ENCODE peak calls at places on chromosomes 11 and 22, in seven cellular contexts. W, F, X, R, K, A and E are unnamed samples.

GRCh38 chr11:112293614-112294013 is 33.0 kb upstream of the PLET1 start:
- DNase-seq in K (no peak), X (no peak), R (no peak), A (no peak), W (no peak), F (peak; percentile 53), E (no peak)

GRCh38 chr11:67163006-67163405 is 43.9 kb downstream of the KDM2A start:
- DNase-seq in F (no peak), W (no peak), X (no peak), K (no peak), R (no peak), A (no peak), E (no peak)

GRCh38 chr22:47343611-47344010 is 581.2 kb downstream of the TBC1D22A start:
- DNase-seq in W (no peak), K (no peak), F (no peak), X (no peak), R (no peak), A (no peak), E (no peak)

GRCh38 chr11:3222003-3222855 is 3.6 kb upstream of the MRGPRG start:
- DNase-seq in A (no peak), F (no peak), R (no peak), W (no peak), X (no peak), K (no peak), E (no peak)

GRCh38 chr11:33690290-33691050 is 10.2 kb downstream of the C11orf91 start:
- DNase-seq in K (peak; percentile 100), A (peak; percentile 52), X (peak; percentile 62), W (peak; percentile 96), R (no peak), F (peak; percentile 73), E (peak; percentile 76)

GRCh38 chr11:128324051-128324481 is 263.3 kb downstream of the ETS1 start:
- DNase-seq in K (no peak), A (no peak), R (no peak), W (no peak), X (no peak), F (no peak), E (no peak)

GRCh38 chr11:2902784-2903671 is 17.5 kb upstream of the CDKN1C start:
- DNase-seq in W (no peak), F (no peak), X (no peak), K (no peak), R (no peak), A (no peak), E (no peak)

GRCh38 chr11:79150320-79150719 is 290.5 kb downstream of the TENM4 start:
- DNase-seq in K (no peak), W (no peak), X (no peak), A (no peak), R (no peak), F (no peak), E (no peak)

GRCh38 chr11:46026616-46027293 is 94.5 kb downstream of the PHF21A start:
- DNase-seq in W (peak; percentile 34), X (peak; percentile 21), R (no peak), F (no peak), K (peak; percentile 49), A (no peak), E (no peak)

GRCh38 chr11:62654297-62654696 is 1.2 kb upstream of the INTS5 start:
- DNase-seq in R (no peak), A (no peak), W (no peak), X (no peak), F (no peak), K (no peak), E (no peak)

GRCh38 chr22:26975381-26975780 is 318.0 kb downstream of the MIAT start:
- DNase-seq in X (no peak), K (no peak), F (no peak), R (no peak), A (no peak), W (no peak), E (no peak)

GRCh38 chr11:44760917-44761545 is 34.3 kb downstream of the TSPAN18 start:
- DNase-seq in X (peak; percentile 90), K (peak; percentile 88), F (peak; percentile 66), R (no peak), A (no peak), W (no peak), E (peak; percentile 29)

GRCh38 chr22:24067587-24068376 is 56.7 kb downstream of the CABIN1 start:
- DNase-seq in W (no peak), X (no peak), F (no peak), A (no peak), R (no peak), K (no peak), E (no peak)

GRCh38 chr11:132111781-132112380 is 741.5 kb downstream of the NTM start:
- DNase-seq in R (no peak), W (peak; percentile 62), K (peak; percentile 90), A (no peak), F (no peak), X (no peak), E (peak; percentile 71)

GRCh38 chr11:81932303-81932702 is 801.4 kb downstream of the FAM181B start:
- DNase-seq in W (no peak), R (no peak), F (no peak), K (no peak), A (no peak), X (no peak), E (no peak)

GRCh38 chr11:57487021-57487778 is 26.9 kb downstream of the RTN4RL2 start:
- DNase-seq in K (no peak), W (no peak), F (no peak), X (no peak), R (no peak), A (no peak), E (no peak)

GRCh38 chr11:63768232-63769043 is at the start of gene ZFTA:
- DNase-seq in F (peak; percentile 76), R (peak; percentile 89), K (peak; percentile 34), X (peak; percentile 59), A (peak; percentile 32), W (no peak), E (no peak)
- TF ChIP-seq CTCF in F (peak; percentile 96), R (peak; percentile 80), K (no peak), X (peak; percentile 78), A (peak; percentile 98), W (peak; percentile 33), E (peak; percentile 24)

GRCh38 chr11:77190331-77191075 is 62.5 kb downstream of the MYO7A start:
- DNase-seq in F (no peak), W (no peak), R (no peak), A (no peak), K (no peak), X (no peak), E (no peak)
- TF ChIP-seq CTCF in F (no peak), W (no peak), R (no peak), A (no peak), K (no peak), X (no peak), E (no peak)

DNA sequence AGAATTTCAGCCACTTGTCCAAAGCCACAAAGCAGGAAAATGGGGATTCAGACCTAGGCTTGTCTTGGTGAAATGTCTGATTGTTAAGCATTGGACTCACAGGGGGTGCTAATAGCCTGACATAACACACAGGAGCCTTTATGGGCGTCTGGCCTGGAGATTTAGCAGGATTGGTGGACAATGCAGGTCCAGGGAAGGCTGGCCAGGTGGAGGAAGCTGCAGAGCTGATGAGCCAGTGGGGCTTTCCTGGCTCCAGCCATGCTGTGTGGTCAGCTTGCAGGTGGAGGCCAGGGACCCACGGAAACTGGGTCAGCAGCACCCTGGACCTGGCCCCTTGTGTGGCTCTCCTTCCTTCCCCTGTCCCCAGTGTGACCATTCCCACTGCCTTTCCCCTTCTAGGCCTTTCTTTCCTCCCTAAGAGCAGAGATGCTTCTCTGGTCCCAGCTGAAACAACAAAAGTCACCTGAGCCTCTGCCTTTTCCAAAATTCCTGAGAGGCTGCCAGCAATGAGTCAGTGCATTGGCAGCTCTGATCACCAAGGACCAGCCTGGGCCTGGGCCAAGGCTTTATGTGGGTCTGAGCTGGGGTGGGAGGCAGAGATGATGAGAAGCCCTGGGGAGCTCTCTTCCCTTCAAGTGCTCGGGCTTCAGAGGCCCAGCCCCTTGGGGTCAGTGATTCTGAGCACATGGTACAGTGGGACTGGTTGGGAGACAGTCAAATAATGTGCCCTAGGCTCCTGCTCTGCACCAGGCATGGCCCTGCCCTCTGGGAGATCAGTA is 85.2 kb downstream of the CCDC81 start:
- DNase-seq in X (peak; percentile 74), F (peak; percentile 66), R (no peak), K (peak; percentile 92), W (peak; percentile 46), A (no peak), E (no peak)
- TF ChIP-seq CTCF in X (no peak), F (no peak), R (no peak), K (no peak), W (no peak), A (no peak), E (no peak)

GRCh38 chr11:97269527-97269926 is 879.7 kb downstream of the JRKL start:
- DNase-seq in F (no peak), X (no peak), K (no peak), R (no peak), A (no peak), W (no peak), E (no peak)
- TF ChIP-seq CTCF in F (no peak), X (no peak), K (no peak), R (no peak), A (no peak), W (no peak), E (no peak)

DNA sequence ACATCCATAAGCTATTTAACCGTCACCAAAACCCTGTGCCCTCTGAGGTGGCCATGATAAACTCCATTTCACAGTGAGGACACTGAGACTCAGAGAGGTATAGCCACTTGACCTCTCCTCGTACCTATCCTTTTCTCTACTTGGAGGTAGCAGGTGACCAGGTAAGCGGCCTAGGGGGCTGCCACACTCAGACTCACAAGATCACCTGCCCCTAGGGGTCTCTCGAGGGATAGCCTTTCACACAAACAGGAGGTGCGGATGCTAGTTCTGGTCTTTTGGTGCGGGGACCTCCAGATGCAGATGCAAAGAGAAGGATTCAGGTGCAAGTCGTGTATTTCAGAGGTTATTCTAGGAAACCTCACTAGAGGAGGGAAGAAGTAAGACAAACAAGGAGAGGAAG is 14.6 kb downstream of the MS4A18 start:
- DNase-seq in R (no peak), K (no peak), A (no peak), X (no peak), W (no peak), F (no peak), E (no peak)
- TF ChIP-seq CTCF in R (no peak), K (no peak), A (no peak), X (no peak), W (no peak), F (no peak), E (no peak)

GRCh38 chr11:104366321-104366734 is 202.4 kb upstream of the PDGFD start:
- DNase-seq in X (no peak), A (no peak), F (no peak), K (no peak), R (no peak), W (no peak), E (no peak)

GRCh38 chr11:104372111-104372510 is 208.2 kb upstream of the PDGFD start:
- DNase-seq in X (no peak), F (no peak), W (no peak), A (no peak), K (no peak), R (no peak), E (no peak)

GRCh38 chr11:104365676-104366075 is 201.7 kb upstream of the PDGFD start:
- DNase-seq in A (no peak), F (no peak), W (no peak), X (no peak), R (no peak), K (no peak), E (no peak)

DNA sequence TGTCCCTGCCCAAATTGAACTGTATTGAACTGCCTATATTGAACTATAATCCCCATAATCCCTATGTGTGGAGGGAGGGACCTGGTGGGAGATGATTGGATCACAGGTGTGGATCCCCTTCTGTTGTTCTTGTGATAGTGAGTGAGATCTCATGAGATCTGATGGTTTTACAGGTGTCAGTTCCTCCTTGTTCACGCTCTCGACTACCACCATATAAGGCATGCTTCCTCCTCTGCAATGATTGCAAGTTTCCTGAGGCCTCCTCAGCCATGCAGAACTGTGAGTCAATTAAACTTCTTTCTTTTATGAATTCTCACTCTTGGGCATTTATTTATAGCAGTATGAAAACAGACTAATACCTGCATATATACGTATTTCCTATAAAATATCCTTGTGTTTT is 206.5 kb upstream of the PDGFD start:
- DNase-seq in A (no peak), F (no peak), K (no peak), R (no peak), X (no peak), W (no peak), E (no peak)
- TF ChIP-seq CTCF in A (no peak), F (no peak), K (no peak), R (no peak), X (no peak), W (no peak), E (no peak)